ENCODE peak calls at places on chromosomes 6 and 20, in four cellular contexts. One of them, this sample, is unnamed. For H3K4me1, the result is how much of the 10 kb centered on the place peaks cover.

GRCh38 chr20:23637282-23638221 is at the start of gene CST3:
- DNase-seq in transverse colon: peak
- DNase-seq in hepatocyte: peak
- DNase-seq in A673: peak
- DNase-seq in this sample: peak

GRCh38 chr20:54221996-54222890 is 14.4 kb downstream of the PFDN4 start:
- DNase-seq in hepatocyte: no peak
- DNase-seq in A673: no peak
- DNase-seq in transverse colon: no peak
- DNase-seq in this sample: no peak

GRCh38 chr6:147287869-147288271 is 83.7 kb downstream of the STXBP5 start:
- DNase-seq in A673: peak
- DNase-seq in transverse colon: no peak
- DNase-seq in hepatocyte: peak
- DNase-seq in this sample: no peak

GRCh38 chr6:45791600-45792168 is 224.0 kb downstream of the CLIC5 start:
- DNase-seq in hepatocyte: no peak
- DNase-seq in transverse colon: no peak
- DNase-seq in A673: no peak
- DNase-seq in this sample: no peak

GRCh38 chr6:43708857-43709653 is 21.5 kb upstream of the MRPS18A start:
- DNase-seq in transverse colon: no peak
- DNase-seq in hepatocyte: peak
- DNase-seq in A673: no peak
- DNase-seq in this sample: no peak

GRCh38 chr20:45581702-45582101 is 2.6 kb upstream of the WFDC8 start:
- DNase-seq in transverse colon: no peak
- DNase-seq in hepatocyte: no peak
- DNase-seq in A673: no peak
- DNase-seq in this sample: no peak

GRCh38 chr20:17659801-17660200 is 22.2 kb downstream of the RRBP1 start:
- DNase-seq in transverse colon: no peak
- DNase-seq in A673: no peak
- DNase-seq in hepatocyte: no peak
- DNase-seq in this sample: no peak

GRCh38 chr6:84362180-84362821 is 134.9 kb upstream of the CEP162 start:
- DNase-seq in hepatocyte: no peak
- DNase-seq in transverse colon: no peak
- DNase-seq in A673: no peak
- DNase-seq in this sample: no peak

GRCh38 chr20:16554766-16555543 is 18.3 kb downstream of the KIF16B start:
- DNase-seq in A673: no peak
- DNase-seq in hepatocyte: no peak
- DNase-seq in transverse colon: no peak
- DNase-seq in this sample: no peak

GRCh38 chr6:119267506-119267905 is 82.1 kb downstream of the MAN1A1 start:
- DNase-seq in transverse colon: no peak
- DNase-seq in hepatocyte: no peak
- DNase-seq in A673: no peak
- DNase-seq in this sample: no peak

GRCh38 chr6:42088101-42088591 is 37.8 kb downstream of the TAF8 start:
- DNase-seq in transverse colon: no peak
- DNase-seq in hepatocyte: no peak
- DNase-seq in A673: no peak
- DNase-seq in this sample: no peak

GRCh38 chr6:168892031-168892430 is 361.6 kb downstream of the THBS2 start:
- DNase-seq in A673: no peak
- DNase-seq in hepatocyte: peak
- DNase-seq in transverse colon: no peak
- DNase-seq in this sample: no peak

GRCh38 chr20:24102290-24102689 is 113.7 kb upstream of the GGTLC1 start:
- DNase-seq in transverse colon: no peak
- DNase-seq in A673: peak
- DNase-seq in hepatocyte: no peak
- DNase-seq in this sample: no peak

GRCh38 chr20:5806457-5807263 is 56.5 kb downstream of the SHLD1 start:
- DNase-seq in transverse colon: no peak
- DNase-seq in A673: no peak
- DNase-seq in hepatocyte: no peak
- DNase-seq in this sample: no peak

GRCh38 chr6:142842423-142843261 is 102.3 kb downstream of the HIVEP2 start:
- DNase-seq in A673: no peak
- DNase-seq in transverse colon: no peak
- DNase-seq in hepatocyte: no peak
- DNase-seq in this sample: no peak

GRCh38 chr6:162852192-162852591 is 124.4 kb downstream of the PACRG start:
- DNase-seq in transverse colon: no peak
- DNase-seq in hepatocyte: no peak
- DNase-seq in A673: no peak
- DNase-seq in this sample: no peak

GRCh38 chr6:41073203-41073967 is 611 bp downstream of the NFYA start:
- DNase-seq in hepatocyte: peak
- DNase-seq in A673: peak
- DNase-seq in transverse colon: peak
- DNase-seq in this sample: peak

GRCh38 chr6:5851261-5851757 is 155.4 kb downstream of the NRN1 start:
- DNase-seq in hepatocyte: peak
- DNase-seq in transverse colon: peak
- DNase-seq in A673: peak
- DNase-seq in this sample: peak

GRCh38 chr20:60729119-60729900 is 522.8 kb upstream of the CDH4 start:
- DNase-seq in transverse colon: no peak
- DNase-seq in hepatocyte: no peak
- DNase-seq in A673: no peak
- DNase-seq in this sample: no peak

GRCh38 chr6:118675225-118675624 is 23.8 kb upstream of the CEP85L start:
- DNase-seq in transverse colon: no peak
- DNase-seq in A673: no peak
- DNase-seq in hepatocyte: no peak
- DNase-seq in this sample: no peak

GRCh38 chr6:170010665-170011232 is 259.3 kb downstream of the ERMARD start:
- DNase-seq in transverse colon: no peak
- DNase-seq in hepatocyte: no peak
- DNase-seq in A673: no peak
- DNase-seq in this sample: no peak

DNA sequence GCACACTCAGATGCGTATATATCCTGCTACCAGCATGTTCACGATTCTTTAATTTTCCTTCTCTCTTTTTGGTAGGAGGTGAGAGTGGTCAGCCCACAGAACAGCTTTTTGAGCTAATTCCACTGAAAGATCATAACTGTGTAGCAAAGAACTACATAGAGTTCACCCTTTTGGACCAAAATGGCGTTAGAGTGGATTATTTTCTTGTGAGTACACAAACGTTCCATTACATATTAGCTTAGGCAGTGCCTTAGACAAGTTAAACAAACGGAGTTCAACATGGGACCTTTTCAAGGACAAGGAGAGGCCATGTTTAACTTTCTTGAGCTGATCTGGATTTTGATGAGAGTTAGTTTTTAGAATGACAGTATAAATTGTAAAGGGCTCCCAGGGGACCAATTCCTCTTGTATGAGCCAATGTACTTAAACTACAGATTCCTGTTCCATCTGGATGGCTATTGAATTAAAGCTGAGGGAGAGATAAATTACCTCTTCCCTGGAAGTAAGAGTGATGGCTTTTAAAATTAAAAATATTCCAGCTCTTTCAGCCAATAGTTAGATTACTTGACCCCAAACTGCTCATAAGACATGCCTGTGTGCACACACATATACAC is 25.5 kb upstream of the ARMH2 start:
- DNase-seq in transverse colon: no peak
- DNase-seq in A673: peak
- DNase-seq in hepatocyte: no peak
- DNase-seq in this sample: no peak
- H3K27ac ChIP-seq in transverse colon: no peak
- H3K27ac ChIP-seq in A673: no peak
- H3K27ac ChIP-seq in hepatocyte: peak
- H3K27ac ChIP-seq in this sample: peak

DNA sequence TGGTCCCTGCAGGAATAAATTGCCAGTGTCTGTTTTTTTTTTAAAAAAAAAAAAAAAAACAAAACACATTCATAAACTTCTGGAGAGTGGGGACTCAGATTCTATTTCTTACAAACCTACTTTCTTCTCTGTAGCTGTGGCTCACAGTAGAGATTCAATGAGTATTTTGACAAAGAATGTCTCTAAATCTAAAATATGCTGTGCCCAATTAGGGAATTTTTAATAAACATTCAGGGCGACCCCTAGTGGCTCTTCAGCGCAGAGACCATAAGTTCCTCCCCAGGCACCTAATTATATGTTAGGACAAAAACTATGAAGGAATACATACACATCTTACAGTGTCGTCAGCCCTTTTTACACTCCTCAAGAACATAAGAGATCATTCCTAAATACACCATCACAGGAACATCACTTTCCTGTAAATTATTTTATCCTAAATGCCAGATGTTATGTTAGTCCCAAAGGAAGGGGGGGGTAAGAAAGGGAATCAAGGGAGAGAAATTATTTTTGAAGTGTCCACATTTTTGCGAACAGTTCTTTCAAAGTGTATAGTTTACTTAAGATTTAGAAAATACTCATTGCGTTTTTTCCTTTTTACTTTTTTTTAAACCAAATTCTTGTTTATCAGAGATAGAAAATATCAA is 21.8 kb upstream of the NAA20 start:
- DNase-seq in hepatocyte: peak
- DNase-seq in A673: peak
- DNase-seq in transverse colon: no peak
- DNase-seq in this sample: no peak
- H3K4me1 ChIP-seq in hepatocyte: under half
- H3K4me1 ChIP-seq in A673: half or more
- H3K4me1 ChIP-seq in transverse colon: under half
- H3K4me1 ChIP-seq in this sample: under half

GRCh38 chr20:63782051-63782471 is 42.5 kb downstream of the SLC2A4RG start:
- DNase-seq in hepatocyte: no peak
- DNase-seq in A673: peak
- DNase-seq in transverse colon: no peak
- DNase-seq in this sample: no peak
- TF ChIP-seq CTCF in hepatocyte: no peak
- TF ChIP-seq CTCF in A673: peak
- TF ChIP-seq CTCF in transverse colon: no peak
- TF ChIP-seq CTCF in this sample: no peak

GRCh38 chr6:159127701-159128100 is 41.5 kb upstream of the FNDC1 start:
- DNase-seq in A673: no peak
- DNase-seq in transverse colon: no peak
- DNase-seq in hepatocyte: no peak
- DNase-seq in this sample: no peak
- H3K27ac ChIP-seq in A673: no peak
- H3K27ac ChIP-seq in transverse colon: no peak
- H3K27ac ChIP-seq in hepatocyte: no peak
- H3K27ac ChIP-seq in this sample: no peak

GRCh38 chr6:156953478-156954146 is 176.4 kb downstream of the ARID1B start:
- DNase-seq in transverse colon: no peak
- DNase-seq in hepatocyte: peak
- DNase-seq in A673: peak
- DNase-seq in this sample: no peak

GRCh38 chr6:156956286-156956685 is 179.1 kb downstream of the ARID1B start:
- DNase-seq in hepatocyte: no peak
- DNase-seq in A673: no peak
- DNase-seq in transverse colon: no peak
- DNase-seq in this sample: no peak

GRCh38 chr6:156955494-156956183 is 178.5 kb downstream of the ARID1B start:
- DNase-seq in hepatocyte: no peak
- DNase-seq in transverse colon: peak
- DNase-seq in A673: no peak
- DNase-seq in this sample: no peak

GRCh38 chr6:156954191-156954590 is 177.0 kb downstream of the ARID1B start:
- DNase-seq in A673: no peak
- DNase-seq in transverse colon: no peak
- DNase-seq in hepatocyte: no peak
- DNase-seq in this sample: no peak

DNA sequence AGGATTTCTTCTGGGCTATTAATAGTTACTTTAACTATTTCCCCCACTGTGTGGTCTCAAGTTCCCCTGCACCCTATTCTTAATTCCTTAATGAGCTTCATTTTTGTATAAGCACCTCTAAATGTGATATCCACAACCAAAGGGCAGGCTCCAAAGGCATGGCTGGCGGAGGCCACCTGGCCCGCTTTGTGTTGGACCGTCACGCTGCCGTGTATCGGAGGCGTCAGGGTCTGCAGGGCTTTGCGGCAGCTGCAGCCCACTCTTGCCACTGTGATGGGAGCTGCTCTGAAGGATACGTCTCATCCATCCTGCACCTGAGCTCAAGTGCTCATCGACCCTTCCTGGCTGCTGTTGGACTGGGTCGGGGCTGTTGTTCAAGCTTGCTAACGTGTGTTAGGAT is 177.6 kb downstream of the ARID1B start:
- DNase-seq in hepatocyte: no peak
- DNase-seq in A673: no peak
- DNase-seq in transverse colon: no peak
- DNase-seq in this sample: no peak
- H3K4me1 ChIP-seq in hepatocyte: under half
- H3K4me1 ChIP-seq in A673: under half
- H3K4me1 ChIP-seq in transverse colon: under half
- H3K4me1 ChIP-seq in this sample: under half

GRCh38 chr6:82968708-82969107 is 96.9 kb downstream of the UBE3D start:
- DNase-seq in hepatocyte: no peak
- DNase-seq in A673: no peak
- DNase-seq in transverse colon: no peak
- DNase-seq in this sample: no peak

GRCh38 chr6:82959385-82959941 is 106.2 kb downstream of the UBE3D start:
- DNase-seq in hepatocyte: no peak
- DNase-seq in A673: peak
- DNase-seq in transverse colon: no peak
- DNase-seq in this sample: no peak

GRCh38 chr6:82963527-82963926 is 102.1 kb downstream of the UBE3D start:
- DNase-seq in transverse colon: no peak
- DNase-seq in hepatocyte: no peak
- DNase-seq in A673: no peak
- DNase-seq in this sample: no peak
- TF ChIP-seq CTCF in transverse colon: no peak
- TF ChIP-seq CTCF in hepatocyte: no peak
- TF ChIP-seq CTCF in A673: no peak
- TF ChIP-seq CTCF in this sample: no peak

DNA sequence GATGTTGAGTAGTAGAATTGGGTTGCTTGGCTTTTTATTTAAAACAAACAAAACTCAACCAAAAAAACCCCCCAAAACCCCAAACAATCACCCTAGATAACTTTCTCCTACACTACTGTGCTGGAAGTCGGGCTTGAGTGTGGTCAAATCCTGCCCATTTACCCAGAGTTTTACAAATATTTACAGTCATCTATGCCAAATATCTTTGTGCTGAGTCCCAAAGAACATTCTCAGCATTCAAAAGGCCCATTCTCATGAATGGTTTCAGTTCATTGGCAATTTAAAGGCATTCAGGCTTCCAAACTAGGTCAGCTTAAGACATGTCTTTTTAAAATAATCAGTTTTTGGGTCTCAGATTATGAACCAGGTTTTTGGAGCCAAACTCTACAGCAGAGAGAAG is 1.8 kb downstream of the RNF144B start:
- DNase-seq in A673: no peak
- DNase-seq in hepatocyte: no peak
- DNase-seq in transverse colon: no peak
- DNase-seq in this sample: no peak
- H3K27ac ChIP-seq in A673: no peak
- H3K27ac ChIP-seq in hepatocyte: no peak
- H3K27ac ChIP-seq in transverse colon: peak
- H3K27ac ChIP-seq in this sample: peak